ENCODE peak calls at places on chromosomes 5 and 9, in ten cellular contexts. R is fibroblast of pulmonary artery, X is PC-3, B is cardiac muscle cell, J is Peyer's patch, O is breast epithelium, N is fibroblast of mammary gland, Z is dorsolateral prefrontal cortex, Y is SK-N-SH, F is AG09309. W is an unnamed sample.

GRCh38 chr9:13845460-13845859 is 468.5 kb downstream of the NFIB start:
- DNase-seq in R (peak; percentile 89), X (no peak), B (peak; percentile 85), J (no peak), O (no peak), N (peak; percentile 81), Z (no peak), Y (no peak), F (no peak), W (peak; percentile 88)

GRCh38 chr5:116291271-116291670 is 206.4 kb downstream of the COMMD10 start:
- DNase-seq in R (no peak), X (no peak), B (no peak), J (no peak), O (no peak), N (no peak), Z (no peak), Y (no peak), F (no peak), W (peak; percentile 23)

GRCh38 chr5:171580506-171581265 is 161.2 kb downstream of the FGF18 start:
- DNase-seq in R (peak; percentile 18), X (no peak), B (peak; percentile 43), J (no peak), O (no peak), N (peak; percentile 88), Z (no peak), Y (no peak), F (no peak), W (peak; percentile 57)

GRCh38 chr5:36301858-36302603 is at the start of gene RANBP3L:
- DNase-seq in R (peak; percentile 34), X (peak; percentile 36), B (peak; percentile 50), J (no peak), O (no peak), N (peak; percentile 34), Z (no peak), Y (no peak), F (no peak), W (peak; percentile 34)

GRCh38 chr9:14945351-14945750 is 35.1 kb upstream of the FREM1 start:
- DNase-seq in R (no peak), X (no peak), B (no peak), J (no peak), O (no peak), N (no peak), Z (no peak), Y (no peak), F (no peak), W (no peak)

GRCh38 chr5:95631991-95632675 is 12.2 kb downstream of the GPR150 start:
- DNase-seq in R (peak; percentile 73), X (peak; percentile 60), B (peak; percentile 45), J (peak; percentile 76), O (no peak), N (peak; percentile 73), Z (no peak), Y (no peak), F (no peak), W (peak; percentile 33)

GRCh38 chr5:81638471-81638870 is 112.4 kb downstream of the SSBP2 start:
- DNase-seq in R (peak; percentile 3), X (no peak), B (peak; percentile 6), J (no peak), O (no peak), N (no peak), Z (no peak), Y (no peak), F (no peak), W (peak; percentile 32)

GRCh38 chr5:74500037-74500917 is 140.3 kb downstream of the ENC1 start:
- DNase-seq in R (no peak), X (no peak), B (no peak), J (no peak), O (no peak), N (no peak), Z (no peak), Y (no peak), F (no peak), W (no peak)

GRCh38 chr5:128035689-128036088 is 47.9 kb upstream of the SLC12A2 start:
- DNase-seq in R (no peak), X (no peak), B (no peak), J (no peak), O (no peak), N (no peak), Z (no peak), Y (peak; percentile 30), F (no peak), W (no peak)

GRCh38 chr5:159601216-159601615 is 270.9 kb upstream of the IL12B start:
- DNase-seq in R (no peak), X (no peak), B (no peak), J (no peak), O (no peak), N (peak; percentile 57), Z (no peak), Y (no peak), F (no peak), W (no peak)

GRCh38 chr9:110148384-110148783 is 59.6 kb downstream of the C9orf152 start:
- DNase-seq in R (no peak), X (no peak), B (no peak), J (peak; percentile 60), O (no peak), N (peak; percentile 44), Z (no peak), Y (no peak), F (no peak), W (no peak)

GRCh38 chr9:8179381-8180053 is 379.9 kb upstream of the DMAC1 start:
- DNase-seq in R (no peak), X (no peak), B (no peak), J (no peak), O (no peak), N (no peak), Z (no peak), Y (peak; percentile 10), F (no peak), W (no peak)

GRCh38 chr9:113998529-113999255 is 79.4 kb downstream of the AMBP start:
- DNase-seq in R (no peak), X (no peak), B (no peak), J (peak; percentile 40), O (no peak), N (peak; percentile 25), Z (no peak), Y (peak; percentile 56), F (no peak), W (peak; percentile 32)

DNA sequence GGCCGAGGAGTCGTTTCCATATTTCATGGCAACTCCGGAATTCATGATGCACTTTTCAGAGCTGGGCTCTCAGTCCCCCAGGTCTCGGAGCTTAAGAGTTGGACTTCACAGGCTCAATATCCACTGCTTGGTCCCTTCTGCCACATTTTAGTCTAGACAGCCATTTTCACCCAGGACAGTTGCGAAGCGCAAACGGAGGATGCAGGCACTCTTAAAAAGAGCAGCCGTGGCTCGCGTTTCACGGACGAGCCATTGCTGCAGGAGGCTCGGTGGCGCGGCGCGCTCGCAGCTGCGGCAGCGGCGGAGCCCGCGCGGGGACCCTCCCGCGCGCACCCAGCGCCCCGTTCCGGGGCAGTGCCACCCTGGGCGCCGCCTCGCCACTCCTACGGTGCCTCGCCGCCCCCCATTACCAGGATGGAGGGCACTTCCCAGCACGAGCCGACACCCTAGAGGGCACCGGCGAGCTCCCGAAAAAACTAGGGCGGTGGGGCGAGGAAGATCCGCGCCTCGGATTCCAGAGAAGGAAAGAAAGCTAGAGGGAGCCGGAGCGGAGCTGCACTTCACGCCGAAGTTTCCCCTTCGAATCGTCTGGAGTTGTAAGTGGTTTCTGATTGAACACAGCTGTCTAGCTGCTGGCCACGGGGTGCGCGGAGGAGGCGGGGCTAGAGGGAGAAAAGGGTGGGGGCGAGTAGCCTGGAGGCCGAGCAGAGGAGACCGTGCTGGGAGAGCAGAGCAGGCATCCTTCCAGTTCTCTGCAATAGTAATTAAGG is 140.3 kb downstream of the TSSK1B start:
- DNase-seq in R (peak; percentile 94), X (peak; percentile 73), B (peak; percentile 96), J (peak; percentile 91), O (peak; percentile 82), N (peak; percentile 86), Z (peak; percentile 70), Y (peak; percentile 94), F (peak; percentile 71), W (peak; percentile 93)
- TF ChIP-seq CTCF in R (peak; percentile 19), X (peak; percentile 40), B (peak; percentile 28), J (no peak), O (no peak), N (peak; percentile 14), Z (peak; percentile 36), Y (peak; percentile 28), F (peak; percentile 27), W (peak; percentile 19)

DNA sequence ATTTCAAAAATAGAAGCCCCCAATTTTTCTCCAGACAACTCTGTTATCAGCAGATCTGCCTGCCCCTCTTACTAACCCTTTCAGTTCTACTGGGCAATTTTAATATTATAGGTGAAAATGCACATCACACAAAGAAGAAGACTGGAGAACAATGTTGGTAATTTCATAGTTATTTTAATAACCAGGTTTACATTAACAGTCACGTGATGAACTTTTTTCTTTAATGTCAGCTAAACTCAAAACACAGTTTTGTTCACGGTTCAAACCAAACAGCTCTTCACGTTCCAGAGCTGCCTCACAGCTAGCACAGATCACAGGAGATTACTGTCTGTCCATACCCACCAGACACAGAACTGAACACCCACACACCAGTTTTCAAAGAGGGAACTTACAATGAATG is 119.2 kb downstream of the DPYSL3 start:
- DNase-seq in R (no peak), X (no peak), B (no peak), J (no peak), O (no peak), N (no peak), Z (no peak), Y (no peak), F (no peak), W (no peak)
- H3K4me3 ChIP-seq in R (no peak overlapping the region), X (no peak overlapping the region), B (no peak overlapping the region), J (no peak overlapping the region), O (no peak overlapping the region), N (no peak overlapping the region), Z (no peak overlapping the region), Y (no peak overlapping the region), F (no peak overlapping the region), W (no peak overlapping the region)

DNA sequence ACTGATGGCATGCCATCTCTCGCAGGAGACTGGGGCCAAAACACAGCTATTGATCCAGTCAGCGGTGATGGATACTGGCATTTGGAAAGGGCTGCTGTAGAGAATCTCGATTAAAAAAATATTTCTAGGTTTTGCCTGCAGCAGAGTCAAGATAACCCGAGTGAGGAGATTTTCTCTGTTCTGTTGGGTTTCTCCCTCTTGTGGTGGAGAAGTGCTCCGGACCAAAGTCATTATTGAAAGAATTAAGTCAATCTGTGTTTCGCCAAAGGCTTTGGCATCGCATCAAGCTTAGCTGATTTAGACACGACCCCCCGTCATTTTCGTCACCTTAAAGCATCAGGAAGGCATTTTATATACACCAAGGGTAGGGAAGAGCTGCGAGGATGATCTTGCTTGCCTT is 97.2 kb upstream of the IRX2 start:
- DNase-seq in R (peak; percentile 0), X (peak; percentile 24), B (no peak), J (no peak), O (no peak), N (peak; percentile 7), Z (no peak), Y (no peak), F (no peak), W (no peak)
- TF ChIP-seq CTCF in R (no peak), X (peak; percentile 51), B (no peak), J (no peak), O (peak; percentile 24), N (peak; percentile 14), Z (no peak), Y (no peak), F (no peak), W (no peak)

DNA sequence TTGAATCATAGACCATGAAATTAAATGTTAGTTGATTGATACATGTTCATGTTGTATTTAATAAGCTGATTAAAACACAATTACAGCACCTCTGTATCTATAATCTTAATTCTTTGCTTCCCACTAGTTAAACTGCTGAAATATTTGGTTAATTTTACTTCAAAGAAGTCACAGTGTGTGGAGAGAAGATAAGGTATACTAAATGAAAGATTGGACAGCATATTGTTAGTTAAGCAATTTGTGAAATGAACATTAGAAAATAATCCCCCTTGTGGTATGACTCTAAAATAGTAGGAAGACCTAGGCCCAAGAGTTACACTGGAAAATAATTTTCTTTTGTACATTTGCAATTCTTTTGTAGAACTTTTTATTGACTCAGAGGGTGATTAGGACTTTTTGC is 30.3 kb downstream of the MAN2A1 start:
- DNase-seq in R (no peak), X (no peak), B (no peak), J (no peak), O (no peak), N (no peak), Z (no peak), Y (no peak), F (no peak), W (no peak)
- H3K4me3 ChIP-seq in R (no peak overlapping the region), X (no peak overlapping the region), B (no peak overlapping the region), J (no peak overlapping the region), O (no peak overlapping the region), N (no peak overlapping the region), Z (no peak overlapping the region), Y (no peak overlapping the region), F (no peak overlapping the region), W (no peak overlapping the region)

W was measured in fibroblast of the aortic adventitia.